ENCODE peak calls at places on chromosomes 4 and X, in eight cellular contexts. One of them, this sample, is unnamed. For H3K4me1, the result is how much of the 10 kb centered on the place peaks cover.

GRCh38 chrX:47633671-47634590 is 4.2 kb upstream of the CFP start:
- DNase-seq in body of pancreas: no peak
- DNase-seq in IMR-90: peak
- DNase-seq in GM23248: no peak
- DNase-seq in aorta: no peak
- DNase-seq in fibroblast of lung: peak
- DNase-seq in tibial artery: no peak
- DNase-seq in CD8-positive, alpha-beta T cell: no peak
- DNase-seq in this sample: no peak

GRCh38 chr4:48722509-48723446 is 57.3 kb downstream of the FRYL start:
- DNase-seq in body of pancreas: no peak
- DNase-seq in IMR-90: peak
- DNase-seq in GM23248: peak
- DNase-seq in aorta: no peak
- DNase-seq in fibroblast of lung: peak
- DNase-seq in tibial artery: no peak
- DNase-seq in CD8-positive, alpha-beta T cell: no peak
- DNase-seq in this sample: no peak

GRCh38 chrX:115260330-115260729 is 26.4 kb upstream of the LRCH2 start:
- DNase-seq in body of pancreas: no peak
- DNase-seq in IMR-90: peak
- DNase-seq in GM23248: peak
- DNase-seq in aorta: no peak
- DNase-seq in fibroblast of lung: peak
- DNase-seq in tibial artery: no peak
- DNase-seq in CD8-positive, alpha-beta T cell: no peak
- DNase-seq in this sample: no peak

GRCh38 chrX:39327255-39327654 is 526.0 kb downstream of the MID1IP1 start:
- DNase-seq in body of pancreas: no peak
- DNase-seq in IMR-90: no peak
- DNase-seq in GM23248: no peak
- DNase-seq in aorta: no peak
- DNase-seq in fibroblast of lung: no peak
- DNase-seq in tibial artery: no peak
- DNase-seq in CD8-positive, alpha-beta T cell: no peak
- DNase-seq in this sample: no peak

GRCh38 chrX:55839480-55839879 is 121.9 kb downstream of the RRAGB start:
- DNase-seq in body of pancreas: no peak
- DNase-seq in IMR-90: no peak
- DNase-seq in GM23248: no peak
- DNase-seq in aorta: no peak
- DNase-seq in fibroblast of lung: no peak
- DNase-seq in tibial artery: no peak
- DNase-seq in CD8-positive, alpha-beta T cell: no peak
- DNase-seq in this sample: no peak

GRCh38 chr4:18020145-18020670 is 1.3 kb downstream of the LCORL start:
- DNase-seq in body of pancreas: no peak
- DNase-seq in IMR-90: peak
- DNase-seq in GM23248: peak
- DNase-seq in aorta: no peak
- DNase-seq in fibroblast of lung: peak
- DNase-seq in tibial artery: no peak
- DNase-seq in CD8-positive, alpha-beta T cell: peak
- DNase-seq in this sample: no peak

GRCh38 chrX:101759000-101759399 is 99.3 kb upstream of the ARMCX2 start:
- DNase-seq in body of pancreas: peak
- DNase-seq in IMR-90: peak
- DNase-seq in GM23248: peak
- DNase-seq in aorta: no peak
- DNase-seq in fibroblast of lung: peak
- DNase-seq in tibial artery: peak
- DNase-seq in CD8-positive, alpha-beta T cell: peak
- DNase-seq in this sample: no peak

GRCh38 chr4:146482788-146483187 is 39.0 kb downstream of the SLC10A7 start:
- DNase-seq in body of pancreas: no peak
- DNase-seq in IMR-90: no peak
- DNase-seq in GM23248: no peak
- DNase-seq in aorta: no peak
- DNase-seq in fibroblast of lung: no peak
- DNase-seq in tibial artery: no peak
- DNase-seq in CD8-positive, alpha-beta T cell: no peak
- DNase-seq in this sample: no peak

GRCh38 chr4:43411226-43411625 is 518.7 kb downstream of the GRXCR1 start:
- DNase-seq in body of pancreas: no peak
- DNase-seq in IMR-90: peak
- DNase-seq in GM23248: peak
- DNase-seq in aorta: no peak
- DNase-seq in fibroblast of lung: peak
- DNase-seq in tibial artery: no peak
- DNase-seq in CD8-positive, alpha-beta T cell: no peak
- DNase-seq in this sample: no peak

GRCh38 chr4:189792819-189793618 is 147.7 kb upstream of the FRG1 start:
- DNase-seq in body of pancreas: peak
- DNase-seq in IMR-90: peak
- DNase-seq in GM23248: peak
- DNase-seq in aorta: peak
- DNase-seq in fibroblast of lung: peak
- DNase-seq in tibial artery: peak
- DNase-seq in CD8-positive, alpha-beta T cell: peak
- DNase-seq in this sample: peak

GRCh38 chr4:27921236-27921635 is 1060.6 kb downstream of the STIM2 start:
- DNase-seq in body of pancreas: no peak
- DNase-seq in IMR-90: peak
- DNase-seq in GM23248: peak
- DNase-seq in aorta: no peak
- DNase-seq in fibroblast of lung: peak
- DNase-seq in tibial artery: no peak
- DNase-seq in CD8-positive, alpha-beta T cell: no peak
- DNase-seq in this sample: no peak

GRCh38 chrX:103687696-103688191 is 1.2 kb upstream of the MORF4L2 start:
- DNase-seq in body of pancreas: peak
- DNase-seq in IMR-90: peak
- DNase-seq in GM23248: peak
- DNase-seq in aorta: peak
- DNase-seq in fibroblast of lung: peak
- DNase-seq in tibial artery: peak
- DNase-seq in CD8-positive, alpha-beta T cell: peak
- DNase-seq in this sample: peak

GRCh38 chr4:98653006-98653405 is 5.4 kb downstream of the TSPAN5 start:
- DNase-seq in body of pancreas: no peak
- DNase-seq in IMR-90: peak
- DNase-seq in GM23248: peak
- DNase-seq in aorta: no peak
- DNase-seq in fibroblast of lung: peak
- DNase-seq in tibial artery: no peak
- DNase-seq in CD8-positive, alpha-beta T cell: no peak
- DNase-seq in this sample: no peak

GRCh38 chrX:14028473-14028872 is 1.2 kb downstream of the GEMIN8 start:
- DNase-seq in body of pancreas: no peak
- DNase-seq in IMR-90: no peak
- DNase-seq in GM23248: no peak
- DNase-seq in aorta: no peak
- DNase-seq in fibroblast of lung: no peak
- DNase-seq in tibial artery: no peak
- DNase-seq in CD8-positive, alpha-beta T cell: no peak
- DNase-seq in this sample: no peak

GRCh38 chrX:131792356-131792749 is 230.7 kb upstream of the STK26 start:
- DNase-seq in body of pancreas: peak
- DNase-seq in IMR-90: peak
- DNase-seq in GM23248: no peak
- DNase-seq in aorta: peak
- DNase-seq in fibroblast of lung: peak
- DNase-seq in tibial artery: no peak
- DNase-seq in CD8-positive, alpha-beta T cell: no peak
- DNase-seq in this sample: peak

GRCh38 chr4:115159141-115159540 is 45.7 kb upstream of the NDST4 start:
- DNase-seq in body of pancreas: no peak
- DNase-seq in IMR-90: no peak
- DNase-seq in GM23248: peak
- DNase-seq in aorta: no peak
- DNase-seq in fibroblast of lung: peak
- DNase-seq in tibial artery: no peak
- DNase-seq in CD8-positive, alpha-beta T cell: no peak
- DNase-seq in this sample: no peak

GRCh38 chr4:139171878-139172691 is 4.9 kb downstream of the ELF2 start:
- DNase-seq in body of pancreas: no peak
- DNase-seq in IMR-90: peak
- DNase-seq in GM23248: peak
- DNase-seq in aorta: no peak
- DNase-seq in fibroblast of lung: peak
- DNase-seq in tibial artery: no peak
- DNase-seq in CD8-positive, alpha-beta T cell: no peak
- DNase-seq in this sample: no peak

DNA sequence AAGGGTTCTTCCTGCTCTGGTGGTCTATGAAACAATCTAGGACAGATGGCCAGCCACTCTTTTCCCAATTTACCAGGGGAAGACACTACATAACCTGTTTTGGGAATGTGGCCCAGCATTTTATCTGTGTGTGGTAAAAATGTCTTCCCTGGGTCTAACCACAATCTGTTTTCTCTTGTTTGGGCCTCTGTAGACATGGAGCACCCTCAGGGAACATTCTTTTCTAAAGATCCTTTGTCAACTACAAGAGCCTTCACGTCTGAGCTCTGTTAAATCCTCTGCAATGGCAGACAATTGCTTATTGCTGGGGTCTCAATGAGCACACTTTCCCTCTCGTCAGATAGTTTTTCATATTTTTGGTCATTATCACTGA is 35.5 kb downstream of the PLAC1 start:
- DNase-seq in body of pancreas: no peak
- DNase-seq in IMR-90: no peak
- DNase-seq in GM23248: peak
- DNase-seq in aorta: no peak
- DNase-seq in fibroblast of lung: peak
- DNase-seq in tibial artery: no peak
- DNase-seq in CD8-positive, alpha-beta T cell: no peak
- DNase-seq in this sample: no peak
- H3K27ac ChIP-seq in body of pancreas: no peak
- H3K27ac ChIP-seq in IMR-90: peak
- H3K27ac ChIP-seq in GM23248: peak
- H3K27ac ChIP-seq in aorta: no peak
- H3K27ac ChIP-seq in fibroblast of lung: peak
- H3K27ac ChIP-seq in tibial artery: no peak
- H3K27ac ChIP-seq in CD8-positive, alpha-beta T cell: no peak
- H3K27ac ChIP-seq in this sample: no peak

GRCh38 chr4:89301902-89302301 is 5.7 kb downstream of the GPRIN3 start:
- DNase-seq in body of pancreas: no peak
- DNase-seq in IMR-90: no peak
- DNase-seq in GM23248: no peak
- DNase-seq in aorta: no peak
- DNase-seq in fibroblast of lung: no peak
- DNase-seq in tibial artery: no peak
- DNase-seq in CD8-positive, alpha-beta T cell: no peak
- DNase-seq in this sample: no peak

GRCh38 chr4:89305028-89305427 is 2.6 kb downstream of the GPRIN3 start:
- DNase-seq in body of pancreas: no peak
- DNase-seq in IMR-90: no peak
- DNase-seq in GM23248: no peak
- DNase-seq in aorta: no peak
- DNase-seq in fibroblast of lung: no peak
- DNase-seq in tibial artery: no peak
- DNase-seq in CD8-positive, alpha-beta T cell: no peak
- DNase-seq in this sample: no peak

GRCh38 chr4:89301003-89301402 is 6.6 kb downstream of the GPRIN3 start:
- DNase-seq in body of pancreas: no peak
- DNase-seq in IMR-90: no peak
- DNase-seq in GM23248: no peak
- DNase-seq in aorta: no peak
- DNase-seq in fibroblast of lung: no peak
- DNase-seq in tibial artery: no peak
- DNase-seq in CD8-positive, alpha-beta T cell: no peak
- DNase-seq in this sample: no peak

GRCh38 chr4:89303989-89304388 is 3.6 kb downstream of the GPRIN3 start:
- DNase-seq in body of pancreas: no peak
- DNase-seq in IMR-90: no peak
- DNase-seq in GM23248: no peak
- DNase-seq in aorta: no peak
- DNase-seq in fibroblast of lung: no peak
- DNase-seq in tibial artery: no peak
- DNase-seq in CD8-positive, alpha-beta T cell: no peak
- DNase-seq in this sample: no peak

GRCh38 chr4:89303177-89303576 is 4.4 kb downstream of the GPRIN3 start:
- DNase-seq in body of pancreas: peak
- DNase-seq in IMR-90: no peak
- DNase-seq in GM23248: no peak
- DNase-seq in aorta: peak
- DNase-seq in fibroblast of lung: no peak
- DNase-seq in tibial artery: peak
- DNase-seq in CD8-positive, alpha-beta T cell: peak
- DNase-seq in this sample: no peak
- H3K4me1 ChIP-seq in body of pancreas: half or more
- H3K4me1 ChIP-seq in IMR-90: under half
- H3K4me1 ChIP-seq in GM23248: under half
- H3K4me1 ChIP-seq in aorta: under half
- H3K4me1 ChIP-seq in fibroblast of lung: under half
- H3K4me1 ChIP-seq in tibial artery: under half
- H3K4me1 ChIP-seq in CD8-positive, alpha-beta T cell: half or more
- H3K4me1 ChIP-seq in this sample: under half

GRCh38 chrX:69154051-69154450 is 11.2 kb downstream of the PJA1 start:
- DNase-seq in body of pancreas: no peak
- DNase-seq in IMR-90: no peak
- DNase-seq in GM23248: no peak
- DNase-seq in aorta: no peak
- DNase-seq in fibroblast of lung: no peak
- DNase-seq in tibial artery: no peak
- DNase-seq in CD8-positive, alpha-beta T cell: no peak
- DNase-seq in this sample: no peak

GRCh38 chrX:69153060-69153730 is 12.1 kb downstream of the PJA1 start:
- DNase-seq in body of pancreas: no peak
- DNase-seq in IMR-90: peak
- DNase-seq in GM23248: no peak
- DNase-seq in aorta: peak
- DNase-seq in fibroblast of lung: no peak
- DNase-seq in tibial artery: no peak
- DNase-seq in CD8-positive, alpha-beta T cell: no peak
- DNase-seq in this sample: no peak

GRCh38 chrX:69152398-69152797 is 12.9 kb downstream of the PJA1 start:
- DNase-seq in body of pancreas: peak
- DNase-seq in IMR-90: no peak
- DNase-seq in GM23248: peak
- DNase-seq in aorta: peak
- DNase-seq in fibroblast of lung: no peak
- DNase-seq in tibial artery: peak
- DNase-seq in CD8-positive, alpha-beta T cell: no peak
- DNase-seq in this sample: no peak

GRCh38 chrX:69150294-69150960 is 14.8 kb downstream of the PJA1 start:
- DNase-seq in body of pancreas: no peak
- DNase-seq in IMR-90: no peak
- DNase-seq in GM23248: no peak
- DNase-seq in aorta: no peak
- DNase-seq in fibroblast of lung: no peak
- DNase-seq in tibial artery: no peak
- DNase-seq in CD8-positive, alpha-beta T cell: no peak
- DNase-seq in this sample: no peak

GRCh38 chrX:69151898-69152297 is 13.4 kb downstream of the PJA1 start:
- DNase-seq in body of pancreas: no peak
- DNase-seq in IMR-90: no peak
- DNase-seq in GM23248: no peak
- DNase-seq in aorta: no peak
- DNase-seq in fibroblast of lung: no peak
- DNase-seq in tibial artery: no peak
- DNase-seq in CD8-positive, alpha-beta T cell: no peak
- DNase-seq in this sample: no peak
- H3K27ac ChIP-seq in body of pancreas: no peak
- H3K27ac ChIP-seq in IMR-90: no peak
- H3K27ac ChIP-seq in GM23248: no peak
- H3K27ac ChIP-seq in aorta: no peak
- H3K27ac ChIP-seq in fibroblast of lung: no peak
- H3K27ac ChIP-seq in tibial artery: no peak
- H3K27ac ChIP-seq in CD8-positive, alpha-beta T cell: no peak
- H3K27ac ChIP-seq in this sample: no peak

GRCh38 chr4:163558539-163559044 is 64.1 kb downstream of the TMA16 start:
- DNase-seq in body of pancreas: peak
- DNase-seq in IMR-90: no peak
- DNase-seq in GM23248: no peak
- DNase-seq in aorta: no peak
- DNase-seq in fibroblast of lung: no peak
- DNase-seq in tibial artery: peak
- DNase-seq in CD8-positive, alpha-beta T cell: no peak
- DNase-seq in this sample: no peak
- H3K4me1 ChIP-seq in body of pancreas: under half
- H3K4me1 ChIP-seq in IMR-90: under half
- H3K4me1 ChIP-seq in GM23248: under half
- H3K4me1 ChIP-seq in aorta: under half
- H3K4me1 ChIP-seq in fibroblast of lung: under half
- H3K4me1 ChIP-seq in tibial artery: under half
- H3K4me1 ChIP-seq in CD8-positive, alpha-beta T cell: under half
- H3K4me1 ChIP-seq in this sample: under half